ENCODE peak calls at places on chromosome 1, in nine cellular contexts. Z is SK-N-SH, K is transverse colon, M is tibial nerve, R is GM12878, Y is stomach, V is suprapubic skin, O is H1, X is sigmoid colon. B is an unnamed sample.
A peak's percentile ranks its signal among the peaks of the same experiment; 100 is the strongest.

GRCh38 chr1:161096015-161096414 is 2.1 kb upstream of the KLHDC9 start:
- DNase-seq in V (no peak), O (no peak), K (no peak), X (no peak), R (peak; percentile 66), Y (no peak), M (no peak), Z (no peak), B (no peak)

GRCh38 chr1:29785554-29785953 is 549.2 kb downstream of the PTPRU start:
- DNase-seq in R (no peak), V (no peak), X (no peak), O (no peak), Z (peak; percentile 4), K (no peak), M (no peak), Y (no peak), B (no peak)

GRCh38 chr1:211621471-211622198 is 42.7 kb upstream of the SLC30A1 start:
- DNase-seq in Y (no peak), Z (no peak), R (no peak), O (no peak), V (no peak), X (peak; percentile 48), K (no peak), M (no peak), B (no peak)

GRCh38 chr1:93253471-93253870 is 72.9 kb downstream of the CCDC18 start:
- DNase-seq in X (no peak), M (no peak), K (no peak), R (no peak), Z (no peak), V (no peak), O (no peak), Y (no peak), B (no peak)

GRCh38 chr1:5977494-5978444 is 14.5 kb downstream of the NPHP4 start:
- DNase-seq in V (no peak), Y (no peak), Z (no peak), O (no peak), M (no peak), X (peak; percentile 49), K (no peak), R (no peak), B (peak; percentile 10)

GRCh38 chr1:27704958-27705357 is 20.8 kb upstream of the FAM76A start:
- DNase-seq in Y (no peak), V (no peak), Z (no peak), R (no peak), X (no peak), M (no peak), K (no peak), O (no peak), B (no peak)

GRCh38 chr1:109241344-109241743 is 8.0 kb upstream of the CELSR2 start:
- DNase-seq in M (no peak), K (no peak), Z (no peak), O (no peak), Y (no peak), X (peak; percentile 64), R (no peak), V (no peak), B (no peak)

GRCh38 chr1:117128323-117129079 is 7.0 kb upstream of the TRIM45 start:
- DNase-seq in X (no peak), V (no peak), K (no peak), O (no peak), M (no peak), Y (no peak), R (no peak), Z (peak; percentile 47), B (no peak)

GRCh38 chr1:243501002-243501401 is 245.2 kb downstream of the SDCCAG8 start:
- DNase-seq in X (no peak), Z (no peak), R (no peak), K (no peak), O (no peak), M (no peak), V (no peak), Y (no peak), B (no peak)

GRCh38 chr1:66925944-66926343 is 1.2 kb downstream of the MIER1 start:
- DNase-seq in Z (peak; percentile 27), V (no peak), K (no peak), R (no peak), M (no peak), Y (no peak), X (no peak), O (no peak), B (no peak)

GRCh38 chr1:38953433-38953860 is 11.8 kb upstream of the RHBDL2 start:
- DNase-seq in O (peak; percentile 63), Y (no peak), Z (no peak), X (no peak), R (no peak), M (no peak), K (no peak), V (no peak), B (no peak)

GRCh38 chr1:15213333-15213732 is 33.7 kb upstream of the FHAD1 start:
- DNase-seq in X (no peak), Y (peak; percentile 25), V (no peak), O (no peak), M (no peak), R (no peak), Z (no peak), K (no peak), B (no peak)

GRCh38 chr1:93641527-93641926 is 40.1 kb downstream of the BCAR3 start:
- DNase-seq in R (no peak), Z (no peak), M (no peak), V (no peak), K (no peak), Y (no peak), O (no peak), X (no peak), B (no peak)

GRCh38 chr1:37537378-37537777 is 16.7 kb downstream of the SNIP1 start:
- DNase-seq in M (no peak), Z (no peak), X (no peak), K (no peak), O (no peak), R (no peak), Y (peak; percentile 43), V (no peak), B (no peak)

GRCh38 chr1:94807742-94808491 is 12.2 kb upstream of the SLC44A3 start:
- DNase-seq in R (no peak), Z (no peak), X (no peak), K (peak; percentile 78), V (no peak), O (no peak), Y (peak; percentile 41), M (no peak), B (no peak)

GRCh38 chr1:200288226-200288625 is 121.6 kb downstream of the ZNF281 start:
- DNase-seq in M (no peak), R (no peak), Z (no peak), X (no peak), V (no peak), O (no peak), K (no peak), Y (no peak), B (no peak)

GRCh38 chr1:233443040-233443439 is 115.5 kb downstream of the MAP3K21 start:
- DNase-seq in X (no peak), K (no peak), O (no peak), Z (no peak), Y (no peak), V (no peak), R (no peak), M (no peak), B (no peak)

GRCh38 chr1:53137729-53138128 is 4.7 kb downstream of the SLC1A7 start:
- DNase-seq in Y (peak; percentile 11), Z (peak; percentile 20), M (no peak), R (no peak), K (no peak), V (no peak), X (no peak), O (no peak), B (no peak)

GRCh38 chr1:116288201-116288598 is 84.8 kb upstream of the ATP1A1 start:
- DNase-seq in X (no peak), V (no peak), K (no peak), O (no peak), Y (no peak), M (no peak), Z (no peak), R (peak; percentile 57), B (no peak)

GRCh38 chr1:181021811-181022434 is 747 bp downstream of the STX6 start:
- DNase-seq in Y (no peak), X (peak; percentile 82), R (no peak), O (peak; percentile 63), K (peak; percentile 62), V (peak; percentile 84), Z (peak; percentile 70), M (peak; percentile 37), B (peak; percentile 75)

GRCh38 chr1:90434460-90434859 is 282.6 kb downstream of the BARHL2 start:
- DNase-seq in K (no peak), Y (no peak), Z (no peak), V (no peak), R (no peak), O (no peak), X (no peak), M (no peak), B (no peak)
- TF ChIP-seq CTCF in K (no peak), Y (no peak), Z (peak; percentile 42), V (no peak), R (peak; percentile 21), O (peak; percentile 20), X (no peak), M (no peak), B (no peak)

DNA sequence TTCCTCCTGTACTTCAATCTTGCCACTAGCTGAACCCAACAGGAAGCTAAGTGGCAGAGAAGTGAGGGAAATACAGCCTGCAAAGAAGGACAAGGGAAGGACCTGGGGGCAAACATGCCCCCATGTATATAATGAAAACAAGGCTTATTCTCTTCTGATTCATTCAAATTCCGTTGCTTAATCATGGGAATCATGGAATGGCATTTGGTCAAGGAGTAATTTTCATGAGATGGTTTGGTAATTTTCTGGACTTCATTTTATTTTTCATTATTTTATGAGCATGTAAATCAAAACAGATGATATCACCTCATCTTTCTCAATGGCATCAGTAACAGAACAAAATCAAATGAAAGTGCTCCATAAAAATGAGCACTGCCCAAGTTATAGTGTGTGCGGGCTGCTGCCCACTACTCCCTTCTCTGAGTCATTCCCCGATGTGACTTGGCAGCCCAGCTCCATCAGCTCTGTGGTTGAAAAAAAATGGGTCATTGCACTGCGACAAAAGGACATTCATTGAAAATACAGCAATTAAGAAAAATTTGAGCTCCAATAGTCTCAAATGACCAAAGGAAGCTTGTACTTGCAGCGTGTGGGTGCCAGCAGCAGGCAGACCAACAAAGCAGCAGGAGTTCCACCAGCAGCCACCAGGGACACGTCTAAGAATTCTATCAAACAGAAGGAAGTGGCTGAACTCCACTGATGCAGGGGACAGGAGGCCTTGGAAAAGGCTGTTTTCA is 84.3 kb upstream of the VAV3 start:
- DNase-seq in K (no peak), O (peak; percentile 55), Y (no peak), V (no peak), X (peak; percentile 63), M (no peak), Z (peak; percentile 18), R (no peak), B (no peak)
- TF ChIP-seq EP300 in K (no peak), O (no peak), Y (no peak), V (no peak), X (no peak), M (no peak), Z (no peak), R (no peak), B (no peak)

GRCh38 chr1:222732216-222733159 is 4.5 kb upstream of the FAM177B start:
- DNase-seq in V (no peak), K (no peak), Z (no peak), O (no peak), R (peak; percentile 77), M (no peak), Y (no peak), X (no peak), B (no peak)
- H3K36me3 ChIP-seq in V (peaks cover 88% of the 10 kb centered on the region), K (no peaks in the 10 kb centered on the region), Z (peaks cover 70% of the 10 kb centered on the region), O (peaks cover 3% of the 10 kb centered on the region), R (peaks cover 2% of the 10 kb centered on the region), M (peaks cover 21% of the 10 kb centered on the region), Y (peaks cover 91% of the 10 kb centered on the region), X (peaks cover 14% of the 10 kb centered on the region), B (peaks cover 48% of the 10 kb centered on the region)

GRCh38 chr1:107277022-107277421 is 136.2 kb downstream of the NTNG1 start:
- DNase-seq in M (no peak), O (peak; percentile 54), V (no peak), K (peak; percentile 46), Y (peak; percentile 25), Z (peak; percentile 23), X (peak; percentile 60), R (no peak), B (no peak)
- TF ChIP-seq CTCF in M (peak; percentile 14), O (peak; percentile 64), V (peak; percentile 20), K (peak; percentile 34), Y (no peak), Z (peak; percentile 54), X (peak; percentile 35), R (peak; percentile 44), B (peak; percentile 17)

B was measured in upper lobe of left lung.